ENCODE peak calls at places on chromosome 13, in five cellular contexts. Z is heart left ventricle; W is central memory CD4-positive, alpha-beta T cell; M is NCI-H226; K is mucosa of gallbladder. B is an unnamed sample.

GRCh38 chr13:40433577-40433976 is 232.9 kb downstream of the FOXO1 start:
- DNase-seq in Z (no peak), W (peak; percentile 42), M (no peak), K (no peak), B (peak; percentile 46)

GRCh38 chr13:89694471-89694870 is 1653.0 kb upstream of the MIR17HG start:
- DNase-seq in Z (no peak), W (no peak), M (no peak), K (no peak), B (no peak)

GRCh38 chr13:62309904-62310303 is 894.3 kb upstream of the PCDH20 start:
- DNase-seq in Z (no peak), W (no peak), M (no peak), K (no peak), B (no peak)

GRCh38 chr13:103883152-103883551 is 816.9 kb upstream of the SLC10A2 start:
- DNase-seq in Z (peak; percentile 87), W (no peak), M (peak; percentile 89), K (peak; percentile 91), B (no peak)

GRCh38 chr13:84430441-84430840 is 548.2 kb upstream of the SLITRK1 start:
- DNase-seq in Z (no peak), W (no peak), M (peak; percentile 63), K (no peak), B (no peak)

GRCh38 chr13:29598321-29598720 is 2.8 kb upstream of the SLC7A1 start:
- DNase-seq in Z (no peak), W (no peak), M (no peak), K (no peak), B (no peak)

GRCh38 chr13:39481493-39481892 is 121.5 kb downstream of the LHFPL6 start:
- DNase-seq in Z (peak; percentile 57), W (no peak), M (no peak), K (no peak), B (no peak)

GRCh38 chr13:50444726-50445125 is 398.8 kb downstream of the DLEU7 start:
- DNase-seq in Z (no peak), W (no peak), M (no peak), K (no peak), B (no peak)

GRCh38 chr13:31200636-31200970 is 828 bp downstream of the B3GLCT start:
- DNase-seq in Z (peak; percentile 75), W (no peak), M (no peak), K (peak; percentile 43), B (no peak)

GRCh38 chr13:69094485-69094884 is 1013.1 kb upstream of the ATXN8OS start:
- DNase-seq in Z (no peak), W (no peak), M (no peak), K (no peak), B (no peak)

GRCh38 chr13:112668924-112669323 is 20.9 kb upstream of the ATP11A start:
- DNase-seq in Z (no peak), W (no peak), M (no peak), K (no peak), B (no peak)

GRCh38 chr13:75312884-75313520 is 169.0 kb downstream of the TBC1D4 start:
- DNase-seq in Z (no peak), W (no peak), M (no peak), K (no peak), B (no peak)

GRCh38 chr13:39422845-39423565 is 180.0 kb downstream of the LHFPL6 start:
- DNase-seq in Z (no peak), W (no peak), M (peak; percentile 49), K (no peak), B (no peak)

GRCh38 chr13:67619346-67619745 is 389.2 kb upstream of the PCDH9 start:
- DNase-seq in Z (no peak), W (no peak), M (no peak), K (no peak), B (no peak)

GRCh38 chr13:113192902-113193301 is 15.6 kb downstream of the PCID2 start:
- DNase-seq in Z (no peak), W (no peak), M (peak; percentile 62), K (no peak), B (no peak)

GRCh38 chr13:33188093-33188882 is 97.3 kb downstream of the STARD13 start:
- DNase-seq in Z (no peak), W (no peak), M (no peak), K (no peak), B (peak; percentile 74)

GRCh38 chr13:35475131-35475959 is 1.1 kb downstream of the MAB21L1 start:
- DNase-seq in Z (peak; percentile 44), W (no peak), M (no peak), K (peak; percentile 11), B (no peak)

GRCh38 chr13:73440296-73440895 is 381.6 kb downstream of the KLF5 start:
- DNase-seq in Z (no peak), W (no peak), M (no peak), K (no peak), B (no peak)

GRCh38 chr13:107587681-107588080 is 627.7 kb downstream of the LIG4 start:
- DNase-seq in Z (no peak), W (no peak), M (no peak), K (no peak), B (no peak)

GRCh38 chr13:91346848-91347211 is 657 bp upstream of the MIR17HG start:
- DNase-seq in Z (no peak), W (peak; percentile 46), M (no peak), K (no peak), B (peak; percentile 68)

GRCh38 chr13:66563076-66563475 is 667.1 kb downstream of the PCDH9 start:
- DNase-seq in Z (no peak), W (no peak), M (no peak), K (no peak), B (no peak)

GRCh38 chr13:39016789-39017188 is 21.1 kb downstream of the PROSER1 start:
- DNase-seq in Z (no peak), W (no peak), M (no peak), K (no peak), B (no peak)

GRCh38 chr13:113157206-113157928 is 1.1 kb upstream of the PROZ start:
- DNase-seq in Z (no peak), W (no peak), M (no peak), K (no peak), B (no peak)

GRCh38 chr13:108322206-108322824 is 52.8 kb downstream of the TNFSF13B start:
- DNase-seq in Z (no peak), W (peak; percentile 56), M (peak; percentile 31), K (no peak), B (no peak)

GRCh38 chr13:33034897-33035296 is 18.7 kb downstream of the KL start:
- DNase-seq in Z (no peak), W (no peak), M (no peak), K (no peak), B (no peak)

GRCh38 chr13:29362849-29363604 is 232.5 kb downstream of the SLC7A1 start:
- DNase-seq in Z (no peak), W (peak; percentile 28), M (no peak), K (peak; percentile 50), B (peak; percentile 15)

GRCh38 chr13:72565893-72566292 is 161.5 kb downstream of the MZT1 start:
- DNase-seq in Z (no peak), W (no peak), M (peak; percentile 3), K (no peak), B (no peak)

GRCh38 chr13:83950284-83950683 is 68.0 kb upstream of the SLITRK1 start:
- DNase-seq in Z (no peak), W (no peak), M (no peak), K (no peak), B (no peak)

GRCh38 chr13:28831117-28831516 is 11.0 kb downstream of the MTUS2 start:
- DNase-seq in Z (no peak), W (no peak), M (no peak), K (no peak), B (no peak)

GRCh38 chr13:28321751-28322150 is 173.2 kb downstream of the FLT1 start:
- DNase-seq in Z (no peak), W (no peak), M (no peak), K (no peak), B (no peak)

GRCh38 chr13:99417151-99417820 is 84.0 kb upstream of the TM9SF2 start:
- DNase-seq in Z (no peak), W (no peak), M (no peak), K (no peak), B (no peak)

GRCh38 chr13:31437975-31438374 is 238.2 kb downstream of the B3GLCT start:
- DNase-seq in Z (no peak), W (no peak), M (no peak), K (no peak), B (no peak)

GRCh38 chr13:31242342-31242741 is 42.6 kb downstream of the B3GLCT start:
- DNase-seq in Z (no peak), W (no peak), M (no peak), K (no peak), B (no peak)

GRCh38 chr13:89514534-89515312 is 1832.8 kb upstream of the MIR17HG start:
- DNase-seq in Z (no peak), W (no peak), M (peak; percentile 85), K (no peak), B (no peak)

GRCh38 chr13:110127986-110128511 is 178.9 kb downstream of the COL4A1 start:
- DNase-seq in Z (no peak), W (no peak), M (peak; percentile 33), K (no peak), B (no peak)

GRCh38 chr13:25886438-25887214 is 165.2 kb downstream of the SHISA2 start:
- DNase-seq in Z (no peak), W (no peak), M (peak; percentile 52), K (no peak), B (no peak)

GRCh38 chr13:38262211-38262610 is 87.4 kb upstream of the UFM1 start:
- DNase-seq in Z (no peak), W (no peak), M (no peak), K (no peak), B (no peak)

GRCh38 chr13:98411013-98411412 is 165.9 kb downstream of the STK24 start:
- DNase-seq in Z (no peak), W (no peak), M (no peak), K (no peak), B (no peak)

B was measured in GM06990.